ENCODE peak calls at places on chromosomes 3 and 15, in four cellular contexts. One of them, this sample, is unnamed.

GRCh38 chr3:189121088-189121487 is 50.7 kb upstream of the TPRG1 start:
- DNase-seq in mammary epithelial cell: no peak
- DNase-seq in sigmoid colon: no peak
- DNase-seq in WERI-Rb-1: no peak
- DNase-seq in this sample: no peak

GRCh38 chr15:86432861-86433260 is 353.2 kb downstream of the AGBL1 start:
- DNase-seq in mammary epithelial cell: peak; percentile 58
- DNase-seq in sigmoid colon: no peak
- DNase-seq in WERI-Rb-1: no peak
- DNase-seq in this sample: no peak

GRCh38 chr3:26596325-26596724 is 26.2 kb upstream of the LRRC3B start:
- DNase-seq in mammary epithelial cell: no peak
- DNase-seq in sigmoid colon: no peak
- DNase-seq in WERI-Rb-1: no peak
- DNase-seq in this sample: no peak

GRCh38 chr3:107988464-107989156 is 102.2 kb downstream of the CD47 start:
- DNase-seq in mammary epithelial cell: peak; percentile 64
- DNase-seq in sigmoid colon: no peak
- DNase-seq in WERI-Rb-1: no peak
- DNase-seq in this sample: peak; percentile 62

GRCh38 chr3:40765884-40766283 is 241.1 kb downstream of the ZNF621 start:
- DNase-seq in mammary epithelial cell: no peak
- DNase-seq in sigmoid colon: no peak
- DNase-seq in WERI-Rb-1: no peak
- DNase-seq in this sample: no peak

GRCh38 chr15:93987068-93987467 is 244.3 kb upstream of the MCTP2 start:
- DNase-seq in mammary epithelial cell: no peak
- DNase-seq in sigmoid colon: no peak
- DNase-seq in WERI-Rb-1: no peak
- DNase-seq in this sample: no peak

GRCh38 chr3:12707425-12707824 is 43.5 kb upstream of the RAF1 start:
- DNase-seq in mammary epithelial cell: peak; percentile 54
- DNase-seq in sigmoid colon: no peak
- DNase-seq in WERI-Rb-1: no peak
- DNase-seq in this sample: no peak

GRCh38 chr15:33313491-33313890 is 2.7 kb downstream of the RYR3 start:
- DNase-seq in mammary epithelial cell: peak; percentile 66
- DNase-seq in sigmoid colon: no peak
- DNase-seq in WERI-Rb-1: no peak
- DNase-seq in this sample: no peak

DNA sequence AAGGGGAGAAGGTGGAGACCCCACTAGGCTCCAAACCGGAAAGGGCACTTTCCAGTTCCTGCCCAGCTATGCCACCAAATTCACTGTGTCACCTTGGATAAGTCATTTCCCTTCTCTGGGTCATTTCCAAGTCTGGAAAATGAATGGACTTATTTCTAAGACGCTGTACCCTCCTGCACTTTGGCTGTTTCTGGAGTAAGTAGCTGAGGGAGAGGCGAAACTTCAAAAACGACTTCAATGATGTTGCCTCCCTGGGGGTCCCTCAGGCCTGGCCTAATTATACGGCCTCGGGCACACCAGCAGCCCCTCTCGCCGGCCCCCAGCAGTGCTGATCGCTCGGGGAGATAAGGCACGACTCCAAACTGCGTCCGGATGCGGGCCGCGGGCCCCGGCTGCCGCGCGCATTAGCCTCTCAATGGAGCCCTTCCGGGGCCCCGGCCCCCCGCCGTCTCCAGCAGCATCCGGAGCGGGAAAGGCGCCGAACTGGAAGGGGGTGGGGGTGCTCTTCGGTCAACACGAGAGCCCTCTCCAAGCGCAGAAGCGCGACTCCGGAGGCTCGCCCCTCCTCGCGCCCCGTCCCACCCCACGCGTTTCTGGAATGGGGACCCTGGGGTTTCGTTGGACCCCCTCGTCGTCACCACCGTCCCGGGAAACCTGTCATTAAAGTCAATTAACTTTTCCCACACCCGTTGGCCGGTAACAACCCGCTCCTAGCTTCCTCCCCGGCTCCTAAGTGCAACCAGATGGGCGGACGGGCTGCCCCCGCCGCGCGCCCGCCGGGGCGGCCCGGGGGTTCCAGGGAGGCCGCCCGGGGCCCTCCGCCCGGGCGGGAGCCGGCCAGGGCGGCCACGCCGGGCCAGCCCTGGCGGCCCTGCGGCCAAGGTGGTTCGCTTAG is 4.8 kb downstream of the HES1 start:
- DNase-seq in mammary epithelial cell: peak; percentile 65
- DNase-seq in sigmoid colon: peak; percentile 85
- DNase-seq in WERI-Rb-1: no peak
- DNase-seq in this sample: peak; percentile 68
- H3K27ac ChIP-seq in mammary epithelial cell: peak overlapping the region; percentile 85
- H3K27ac ChIP-seq in sigmoid colon: peak overlapping the region; percentile 95
- H3K27ac ChIP-seq in WERI-Rb-1: no peak overlapping the region
- H3K27ac ChIP-seq in this sample: peak overlapping the region; percentile 92

DNA sequence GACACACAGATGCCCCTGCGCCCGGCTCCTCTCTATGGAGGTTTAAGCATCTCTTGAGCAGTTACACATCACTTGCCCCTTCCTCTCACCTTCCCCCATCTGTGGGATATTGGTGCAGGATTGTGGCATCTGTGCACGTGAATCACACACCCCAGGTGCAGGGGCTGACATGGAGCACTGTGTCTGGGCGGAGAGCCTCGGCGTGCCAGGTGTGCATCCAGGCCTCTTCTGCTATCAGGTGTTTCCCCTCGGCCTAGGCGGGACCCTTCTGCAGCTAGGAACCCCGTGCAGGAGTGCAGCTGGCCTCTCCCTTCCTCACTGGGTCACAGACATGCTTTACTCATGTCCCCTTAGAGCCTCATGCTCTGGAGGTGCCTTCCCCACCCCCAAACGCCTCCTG is 33.4 kb upstream of the MUC13 start:
- DNase-seq in mammary epithelial cell: no peak
- DNase-seq in sigmoid colon: no peak
- DNase-seq in WERI-Rb-1: no peak
- DNase-seq in this sample: no peak
- H3K27ac ChIP-seq in mammary epithelial cell: no peak overlapping the region
- H3K27ac ChIP-seq in sigmoid colon: peak overlapping the region; percentile 36
- H3K27ac ChIP-seq in WERI-Rb-1: no peak overlapping the region
- H3K27ac ChIP-seq in this sample: no peak overlapping the region

GRCh38 chr15:97963779-97964178 is 3.3 kb downstream of the ARRDC4 start:
- DNase-seq in mammary epithelial cell: no peak
- DNase-seq in sigmoid colon: no peak
- DNase-seq in WERI-Rb-1: no peak
- DNase-seq in this sample: no peak

GRCh38 chr15:97959738-97960363 is 652 bp upstream of the ARRDC4 start:
- DNase-seq in mammary epithelial cell: no peak
- DNase-seq in sigmoid colon: no peak
- DNase-seq in WERI-Rb-1: no peak
- DNase-seq in this sample: no peak

GRCh38 chr15:97960364-97961066 is at the start of gene ARRDC4:
- DNase-seq in mammary epithelial cell: peak; percentile 100
- DNase-seq in sigmoid colon: peak; percentile 100
- DNase-seq in WERI-Rb-1: peak; percentile 20
- DNase-seq in this sample: peak; percentile 100

GRCh38 chr15:97961067-97961954 is 808 bp downstream of the ARRDC4 start:
- DNase-seq in mammary epithelial cell: peak; percentile 40
- DNase-seq in sigmoid colon: peak; percentile 89
- DNase-seq in WERI-Rb-1: no peak
- DNase-seq in this sample: peak; percentile 68

DNA sequence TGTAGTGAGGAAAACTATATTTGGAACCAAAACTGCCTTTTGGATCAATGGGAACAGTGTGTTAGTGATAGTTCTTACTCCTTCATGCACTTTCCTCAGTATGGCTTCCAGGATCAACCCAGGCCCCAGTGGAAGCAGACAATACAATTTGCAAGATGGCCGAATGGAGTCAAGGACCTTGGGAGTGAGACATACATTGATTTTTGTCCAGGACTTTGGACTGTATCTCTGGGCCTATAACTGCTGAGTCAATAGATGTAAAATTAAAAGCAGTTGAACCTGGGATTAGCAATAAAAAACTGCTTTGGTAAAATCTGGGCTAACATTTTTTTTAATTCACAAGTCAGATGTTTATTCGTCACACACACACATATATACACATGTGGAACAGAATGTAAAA is 1.8 kb downstream of the ARRDC4 start:
- DNase-seq in mammary epithelial cell: no peak
- DNase-seq in sigmoid colon: no peak
- DNase-seq in WERI-Rb-1: no peak
- DNase-seq in this sample: no peak
- H3K27ac ChIP-seq in mammary epithelial cell: peak overlapping the region; percentile 82
- H3K27ac ChIP-seq in sigmoid colon: peak overlapping the region; percentile 94
- H3K27ac ChIP-seq in WERI-Rb-1: no peak overlapping the region
- H3K27ac ChIP-seq in this sample: no peak overlapping the region

GRCh38 chr3:45922950-45923590 is 20.2 kb upstream of the CXCR6 start:
- DNase-seq in mammary epithelial cell: no peak
- DNase-seq in sigmoid colon: no peak
- DNase-seq in WERI-Rb-1: no peak
- DNase-seq in this sample: no peak
- H3K27ac ChIP-seq in mammary epithelial cell: no peak overlapping the region
- H3K27ac ChIP-seq in sigmoid colon: no peak overlapping the region
- H3K27ac ChIP-seq in WERI-Rb-1: no peak overlapping the region
- H3K27ac ChIP-seq in this sample: no peak overlapping the region

DNA sequence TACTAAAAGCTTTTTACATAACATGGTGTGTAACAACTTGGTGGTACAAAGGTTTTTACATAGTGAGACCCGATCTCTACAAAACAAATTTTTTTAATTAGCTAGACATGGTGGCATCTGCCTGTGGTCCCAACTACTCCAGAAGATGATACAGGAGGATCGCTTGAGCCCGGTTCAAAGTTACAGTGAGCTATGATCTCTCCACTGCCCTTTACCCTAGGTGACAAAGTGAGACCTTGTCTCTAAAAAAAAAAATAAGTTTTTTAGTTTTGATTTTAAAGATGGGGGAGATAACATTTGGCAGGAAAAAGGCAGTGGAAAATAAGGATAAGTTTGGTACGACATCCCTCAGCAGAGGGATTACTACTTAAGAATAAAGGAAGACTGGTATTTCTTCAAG is 5.9 kb downstream of the FAM162A start:
- DNase-seq in mammary epithelial cell: no peak
- DNase-seq in sigmoid colon: no peak
- DNase-seq in WERI-Rb-1: no peak
- DNase-seq in this sample: no peak
- H3K27ac ChIP-seq in mammary epithelial cell: no peak overlapping the region
- H3K27ac ChIP-seq in sigmoid colon: peak overlapping the region; percentile 55
- H3K27ac ChIP-seq in WERI-Rb-1: no peak overlapping the region
- H3K27ac ChIP-seq in this sample: peak overlapping the region; percentile 77

GRCh38 chr3:48012659-48013058 is 3.6 kb downstream of the MAP4 start:
- DNase-seq in mammary epithelial cell: no peak
- DNase-seq in sigmoid colon: no peak
- DNase-seq in WERI-Rb-1: peak; percentile 34
- DNase-seq in this sample: no peak

GRCh38 chr3:48015451-48016182 is 599 bp downstream of the MAP4 start:
- DNase-seq in mammary epithelial cell: peak; percentile 23
- DNase-seq in sigmoid colon: no peak
- DNase-seq in WERI-Rb-1: no peak
- DNase-seq in this sample: no peak

GRCh38 chr3:48016336-48016973 is at the start of gene MAP4:
- DNase-seq in mammary epithelial cell: no peak
- DNase-seq in sigmoid colon: no peak
- DNase-seq in WERI-Rb-1: no peak
- DNase-seq in this sample: no peak

GRCh38 chr3:48013288-48013980 is 2.8 kb downstream of the MAP4 start:
- DNase-seq in mammary epithelial cell: peak; percentile 62
- DNase-seq in sigmoid colon: peak; percentile 83
- DNase-seq in WERI-Rb-1: no peak
- DNase-seq in this sample: no peak

GRCh38 chr3:48014358-48014757 is 1.9 kb downstream of the MAP4 start:
- DNase-seq in mammary epithelial cell: no peak
- DNase-seq in sigmoid colon: no peak
- DNase-seq in WERI-Rb-1: no peak
- DNase-seq in this sample: no peak
- H3K27ac ChIP-seq in mammary epithelial cell: no peak overlapping the region
- H3K27ac ChIP-seq in sigmoid colon: peak overlapping the region; percentile 88
- H3K27ac ChIP-seq in WERI-Rb-1: no peak overlapping the region
- H3K27ac ChIP-seq in this sample: peak overlapping the region; percentile 80

DNA sequence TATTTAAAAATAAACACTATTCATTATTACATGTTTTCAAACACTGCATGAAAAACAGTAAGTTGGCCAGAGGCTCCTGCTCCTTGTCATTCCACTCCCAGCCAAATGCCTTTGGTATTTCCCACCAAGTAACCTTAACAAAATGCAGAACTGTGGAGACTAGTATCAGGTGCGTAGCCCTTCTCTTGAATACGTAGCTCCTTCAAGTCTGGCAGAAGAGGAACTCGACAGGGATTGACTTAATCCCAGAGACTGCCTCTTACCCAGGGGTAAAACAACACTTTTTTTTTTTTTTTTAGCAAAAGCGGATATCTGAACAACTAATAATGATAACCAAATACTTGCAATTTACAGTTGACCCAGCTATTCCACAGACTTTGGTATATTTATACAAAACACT is 738 bp downstream of the COMMD2 start:
- DNase-seq in mammary epithelial cell: peak; percentile 2
- DNase-seq in sigmoid colon: no peak
- DNase-seq in WERI-Rb-1: no peak
- DNase-seq in this sample: no peak
- H3K27ac ChIP-seq in mammary epithelial cell: peak overlapping the region; percentile 75
- H3K27ac ChIP-seq in sigmoid colon: peak overlapping the region; percentile 89
- H3K27ac ChIP-seq in WERI-Rb-1: no peak overlapping the region
- H3K27ac ChIP-seq in this sample: no peak overlapping the region

DNA sequence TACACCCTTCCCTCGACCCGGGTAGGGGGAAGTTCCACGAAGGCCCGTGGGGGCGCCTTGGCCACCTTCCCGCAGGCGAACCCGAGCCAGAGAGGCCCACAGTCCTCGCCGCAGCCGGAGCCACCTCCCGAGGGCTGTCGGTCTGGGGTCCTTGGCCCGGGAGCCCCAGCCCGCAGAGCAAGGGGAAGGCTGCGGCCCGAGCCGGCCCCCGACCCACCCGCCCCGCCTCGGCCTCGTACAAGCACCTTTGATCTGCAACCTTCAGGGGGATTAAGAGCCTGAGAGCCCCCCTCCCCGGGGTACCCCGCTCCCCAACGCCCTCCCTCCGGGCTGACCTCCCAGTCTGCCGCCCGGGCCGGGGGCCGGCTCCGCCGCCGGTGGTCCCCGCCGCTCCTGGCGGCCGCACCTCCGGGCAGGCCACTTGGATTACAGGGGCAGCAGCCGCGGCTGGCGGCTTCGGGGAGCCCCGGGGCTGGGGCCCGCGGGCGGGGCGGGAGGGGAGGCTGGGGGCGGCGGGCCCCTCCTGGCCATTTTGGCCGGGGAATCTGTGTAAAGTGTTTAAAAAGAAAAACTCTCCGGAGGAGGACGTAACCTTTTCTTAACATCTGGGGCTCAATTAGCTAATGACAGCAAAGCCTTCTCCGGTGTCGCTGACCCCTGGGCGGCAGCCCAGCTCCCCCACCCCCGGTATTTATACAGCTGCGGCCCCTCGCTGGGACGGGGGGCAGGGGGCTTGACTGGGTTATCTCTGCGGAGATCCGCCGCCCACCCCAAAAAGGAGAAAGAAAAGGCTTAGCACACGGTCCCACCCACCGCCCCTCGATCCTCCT is 40.2 kb downstream of the EPHB3 start:
- DNase-seq in mammary epithelial cell: no peak
- DNase-seq in sigmoid colon: peak; percentile 66
- DNase-seq in WERI-Rb-1: no peak
- DNase-seq in this sample: no peak
- H3K27ac ChIP-seq in mammary epithelial cell: no peak overlapping the region
- H3K27ac ChIP-seq in sigmoid colon: no peak overlapping the region
- H3K27ac ChIP-seq in WERI-Rb-1: no peak overlapping the region
- H3K27ac ChIP-seq in this sample: no peak overlapping the region

This sample was measured in pancreas.